ENCODE peak calls at places on chromosomes 7 and 10, in seven cellular contexts. I, T, M, U, E, K and G are unnamed samples.

GRCh38 chr10:78277267-78277666 is 243.6 kb downstream of the RPS24 start:
- DNase-seq in I (no peak), T (no peak), M (no peak), U (no peak), E (no peak), K (no peak), G (no peak)

GRCh38 chr7:132475669-132476116 is 100.6 kb downstream of the PLXNA4 start:
- DNase-seq in I (no peak), T (no peak), M (no peak), U (no peak), E (no peak), K (peak; percentile 30), G (no peak)

GRCh38 chr10:79394631-79395030 is 47.4 kb downstream of the PPIF start:
- DNase-seq in I (peak; percentile 38), T (no peak), M (no peak), U (no peak), E (peak; percentile 9), K (no peak), G (no peak)

GRCh38 chr7:38315410-38315809 is 42.0 kb upstream of the TARP start:
- DNase-seq in I (no peak), T (no peak), M (no peak), U (no peak), E (no peak), K (no peak), G (no peak)

GRCh38 chr10:111079781-111080180 is 3.0 kb downstream of the ADRA2A start:
- DNase-seq in I (no peak), T (peak; percentile 64), M (no peak), U (no peak), E (no peak), K (no peak), G (no peak)

GRCh38 chr10:113991091-113991860 is 52.4 kb upstream of the ADRB1 start:
- DNase-seq in I (no peak), T (no peak), M (no peak), U (no peak), E (no peak), K (no peak), G (peak; percentile 73)

GRCh38 chr7:43781726-43782607 is 23.5 kb downstream of the BLVRA start:
- DNase-seq in I (no peak), T (no peak), M (no peak), U (peak; percentile 25), E (no peak), K (no peak), G (no peak)

GRCh38 chr7:93194368-93194767 is 31.9 kb downstream of the HEPACAM2 start:
- DNase-seq in I (no peak), T (no peak), M (no peak), U (peak; percentile 16), E (no peak), K (no peak), G (no peak)

GRCh38 chr7:108257954-108258353 is 127.8 kb upstream of the LAMB4 start:
- DNase-seq in I (no peak), T (no peak), M (no peak), U (no peak), E (no peak), K (no peak), G (no peak)

GRCh38 chr7:73537051-73537450 is 15.0 kb upstream of the BAZ1B start:
- DNase-seq in I (peak; percentile 46), T (no peak), M (no peak), U (no peak), E (no peak), K (no peak), G (no peak)

GRCh38 chr7:44216521-44217030 is 15.8 kb downstream of the YKT6 start:
- DNase-seq in I (no peak), T (peak; percentile 18), M (peak; percentile 10), U (no peak), E (no peak), K (no peak), G (no peak)

GRCh38 chr10:6124666-6125065 is 35.8 kb downstream of the RBM17 start:
- DNase-seq in I (no peak), T (peak; percentile 43), M (peak; percentile 48), U (no peak), E (no peak), K (no peak), G (no peak)

GRCh38 chr10:50421026-50421719 is 169.9 kb upstream of the ASAH2 start:
- DNase-seq in I (peak; percentile 49), T (no peak), M (no peak), U (peak; percentile 64), E (no peak), K (no peak), G (no peak)

GRCh38 chr10:133314911-133315310 is 6.2 kb downstream of the ZNF511 start:
- DNase-seq in I (peak; percentile 24), T (no peak), M (no peak), U (no peak), E (no peak), K (no peak), G (no peak)

GRCh38 chr10:133313192-133313591 is 4.5 kb downstream of the ZNF511 start:
- DNase-seq in I (peak; percentile 24), T (no peak), M (no peak), U (no peak), E (no peak), K (no peak), G (no peak)

GRCh38 chr10:133316266-133316665 is 7.6 kb downstream of the ZNF511 start:
- DNase-seq in I (peak; percentile 18), T (no peak), M (no peak), U (no peak), E (no peak), K (no peak), G (no peak)

GRCh38 chr10:133316732-133317131 is 8.0 kb downstream of the ZNF511 start:
- DNase-seq in I (peak; percentile 14), T (no peak), M (no peak), U (no peak), E (no peak), K (no peak), G (no peak)

DNA sequence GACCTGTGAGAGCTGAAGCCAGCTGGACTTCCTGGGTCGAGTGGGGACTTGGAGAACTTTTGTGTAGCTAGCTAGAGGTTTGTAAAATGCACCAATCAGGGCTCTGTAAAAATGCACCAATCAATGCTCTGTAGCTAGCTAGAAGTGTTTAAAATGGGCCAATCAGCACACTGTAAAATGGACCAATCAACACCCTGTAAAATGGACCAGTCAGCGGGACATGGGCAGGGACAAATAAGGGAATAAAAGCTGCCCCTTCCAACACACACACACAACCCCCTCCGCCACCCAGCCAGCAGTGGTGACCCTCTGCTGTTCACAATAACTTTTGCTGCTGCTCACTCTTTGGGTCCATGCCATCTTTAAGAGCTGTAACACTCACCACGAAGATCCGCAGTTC is 7.1 kb downstream of the ZNF511 start:
- DNase-seq in I (peak; percentile 7), T (no peak), M (no peak), U (no peak), E (no peak), K (no peak), G (peak; percentile 24)
- H3K4me3 ChIP-seq in I (no peak overlapping the region), T (no peak overlapping the region), M (no peak overlapping the region), U (no peak overlapping the region), E (no peak overlapping the region), K (no peak overlapping the region), G (no peak overlapping the region)

DNA sequence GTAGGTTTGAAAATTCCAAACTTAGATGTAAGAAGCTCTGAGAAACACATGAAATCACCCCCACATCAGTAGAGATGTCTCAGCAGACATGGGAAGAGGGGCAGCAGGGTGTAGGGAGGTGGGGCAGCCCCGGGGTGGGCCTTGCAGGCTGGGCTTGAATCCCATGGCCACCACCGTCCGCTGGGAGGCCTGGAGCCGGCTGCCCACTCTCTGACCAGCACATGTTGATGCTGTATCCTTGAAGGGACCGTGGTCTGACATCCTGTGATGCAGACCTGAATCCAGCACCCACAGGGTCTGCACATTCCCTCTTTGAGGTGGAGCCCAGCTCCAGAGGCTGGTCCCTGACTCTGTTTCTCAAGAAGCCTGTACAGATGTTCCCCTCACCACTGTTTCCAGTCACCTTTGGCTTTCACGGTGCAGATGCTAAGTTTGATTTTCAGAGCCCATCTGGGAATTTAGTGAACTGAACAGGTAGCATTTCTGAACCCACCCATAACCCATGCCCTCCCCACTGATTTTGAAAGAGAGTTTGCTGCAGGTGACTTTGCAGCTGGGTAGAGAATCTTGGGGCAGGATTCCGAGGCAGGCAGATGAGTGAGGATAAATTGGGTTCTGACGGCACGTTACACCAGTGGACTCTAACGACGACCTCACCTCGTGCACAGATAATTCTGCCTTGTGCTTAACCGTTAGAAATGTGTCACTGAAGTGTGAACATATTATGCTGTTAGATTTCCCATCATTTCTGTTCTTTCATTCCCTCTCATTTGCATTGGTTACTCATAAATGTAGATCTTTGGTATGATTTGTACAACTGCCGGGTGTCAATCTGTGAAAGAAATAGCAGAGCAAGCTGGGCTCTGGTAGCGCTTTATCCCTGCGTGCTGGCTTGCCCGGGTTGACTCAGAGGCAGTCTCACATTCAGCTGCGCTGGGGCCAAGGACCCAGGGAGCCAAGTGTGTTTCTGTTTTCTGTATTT is 45.7 kb downstream of the IKZF1 start:
- DNase-seq in I (no peak), T (no peak), M (no peak), U (no peak), E (no peak), K (no peak), G (no peak)
- H3K4me3 ChIP-seq in I (no peak overlapping the region), T (no peak overlapping the region), M (no peak overlapping the region), U (no peak overlapping the region), E (no peak overlapping the region), K (no peak overlapping the region), G (no peak overlapping the region)

GRCh38 chr10:123538401-123539320 is 127.5 kb upstream of the GPR26 start:
- DNase-seq in I (no peak), T (no peak), M (no peak), U (no peak), E (no peak), K (no peak), G (no peak)
- H3K4me3 ChIP-seq in I (no peak overlapping the region), T (no peak overlapping the region), M (no peak overlapping the region), U (no peak overlapping the region), E (no peak overlapping the region), K (no peak overlapping the region), G (no peak overlapping the region)

GRCh38 chr10:64130152-64130551 is 609.0 kb downstream of the REEP3 start:
- DNase-seq in I (no peak), T (no peak), M (no peak), U (no peak), E (no peak), K (no peak), G (no peak)

GRCh38 chr10:64134676-64135075 is 613.5 kb downstream of the REEP3 start:
- DNase-seq in I (no peak), T (no peak), M (no peak), U (no peak), E (no peak), K (no peak), G (no peak)
- H3K4me3 ChIP-seq in I (no peak overlapping the region), T (no peak overlapping the region), M (no peak overlapping the region), U (no peak overlapping the region), E (no peak overlapping the region), K (no peak overlapping the region), G (no peak overlapping the region)

GRCh38 chr10:34520510-34520909 is 294.6 kb downstream of the PARD3 start:
- DNase-seq in I (no peak), T (no peak), M (no peak), U (no peak), E (no peak), K (no peak), G (no peak)
- H3K4me3 ChIP-seq in I (no peak overlapping the region), T (no peak overlapping the region), M (no peak overlapping the region), U (no peak overlapping the region), E (no peak overlapping the region), K (no peak overlapping the region), G (no peak overlapping the region)